ENCODE peak calls at places on chromosomes 16 and 17, in four cellular contexts. One of them, this sample, is unnamed.
A peak's percentile ranks its signal among the peaks of the same experiment; 100 is the strongest.

GRCh38 chr16:25626172-25626571 is 65.6 kb upstream of the HS3ST4 start:
- DNase-seq in ovary: no peak
- DNase-seq in H1: no peak
- DNase-seq in IMR-90: no peak
- DNase-seq in this sample: no peak

GRCh38 chr16:23491490-23492391 is 18.6 kb downstream of the GGA2 start:
- DNase-seq in H1: no peak
- DNase-seq in ovary: no peak
- DNase-seq in IMR-90: peak; percentile 16
- DNase-seq in this sample: peak; percentile 70

GRCh38 chr17:50953831-50954601 is 87.9 kb upstream of the TOB1 start:
- DNase-seq in IMR-90: peak; percentile 82
- DNase-seq in H1: no peak
- DNase-seq in ovary: peak; percentile 65
- DNase-seq in this sample: no peak

GRCh38 chr16:86016201-86016965 is 117.4 kb downstream of the IRF8 start:
- DNase-seq in H1: peak; percentile 55
- DNase-seq in IMR-90: peak; percentile 70
- DNase-seq in ovary: peak; percentile 26
- DNase-seq in this sample: peak; percentile 75

GRCh38 chr16:49333268-49333597 is 40.4 kb upstream of the C16orf78 start:
- DNase-seq in ovary: no peak
- DNase-seq in IMR-90: no peak
- DNase-seq in H1: no peak
- DNase-seq in this sample: no peak

GRCh38 chr17:35373984-35374765 is 754 bp upstream of the SLFN11 start:
- DNase-seq in ovary: peak; percentile 77
- DNase-seq in H1: peak; percentile 62
- DNase-seq in IMR-90: peak; percentile 55
- DNase-seq in this sample: peak; percentile 14

GRCh38 chr16:48491517-48491916 is 106.3 kb upstream of the SIAH1 start:
- DNase-seq in IMR-90: peak; percentile 35
- DNase-seq in H1: no peak
- DNase-seq in ovary: no peak
- DNase-seq in this sample: no peak

GRCh38 chr17:27290916-27291598 is 2.9 kb upstream of the WSB1 start:
- DNase-seq in IMR-90: no peak
- DNase-seq in H1: no peak
- DNase-seq in ovary: no peak
- DNase-seq in this sample: no peak

GRCh38 chr17:80036715-80037477 is 454 bp downstream of the CCDC40 start:
- DNase-seq in H1: peak; percentile 85
- DNase-seq in IMR-90: no peak
- DNase-seq in ovary: no peak
- DNase-seq in this sample: peak; percentile 52

GRCh38 chr17:51322390-51323029 is 62.2 kb downstream of the UTP18 start:
- DNase-seq in ovary: no peak
- DNase-seq in IMR-90: peak; percentile 7
- DNase-seq in H1: no peak
- DNase-seq in this sample: no peak

GRCh38 chr17:9350083-9350482 is 225.5 kb downstream of the STX8 start:
- DNase-seq in IMR-90: peak; percentile 98
- DNase-seq in H1: no peak
- DNase-seq in ovary: no peak
- DNase-seq in this sample: peak; percentile 67

GRCh38 chr17:78129385-78130079 is 977 bp upstream of the TMC6 start:
- DNase-seq in H1: no peak
- DNase-seq in IMR-90: no peak
- DNase-seq in ovary: no peak
- DNase-seq in this sample: no peak

GRCh38 chr17:10141436-10141835 is 57.0 kb downstream of the GAS7 start:
- DNase-seq in ovary: no peak
- DNase-seq in H1: no peak
- DNase-seq in IMR-90: no peak
- DNase-seq in this sample: no peak

GRCh38 chr17:7328840-7329359 is at the start of gene NEURL4:
- DNase-seq in IMR-90: no peak
- DNase-seq in H1: no peak
- DNase-seq in ovary: no peak
- DNase-seq in this sample: no peak

GRCh38 chr16:79155904-79156303 is 444.6 kb downstream of the MAF start:
- DNase-seq in ovary: no peak
- DNase-seq in H1: no peak
- DNase-seq in IMR-90: no peak
- DNase-seq in this sample: no peak

GRCh38 chr16:77070683-77071082 is 120.3 kb upstream of the MON1B start:
- DNase-seq in IMR-90: no peak
- DNase-seq in ovary: no peak
- DNase-seq in H1: no peak
- DNase-seq in this sample: no peak

GRCh38 chr16:30900588-30900987 is 4.2 kb downstream of the CTF1 start:
- DNase-seq in H1: no peak
- DNase-seq in IMR-90: no peak
- DNase-seq in ovary: no peak
- DNase-seq in this sample: no peak

GRCh38 chr17:66684256-66684655 is 150.7 kb upstream of the CACNG5 start:
- DNase-seq in IMR-90: peak; percentile 32
- DNase-seq in ovary: no peak
- DNase-seq in H1: no peak
- DNase-seq in this sample: no peak

GRCh38 chr17:17824119-17824779 is 12.5 kb downstream of the SREBF1 start:
- DNase-seq in ovary: peak; percentile 63
- DNase-seq in IMR-90: no peak
- DNase-seq in H1: peak; percentile 68
- DNase-seq in this sample: no peak

GRCh38 chr17:17823433-17824118 is 13.2 kb downstream of the SREBF1 start:
- DNase-seq in IMR-90: peak; percentile 61
- DNase-seq in H1: peak; percentile 93
- DNase-seq in ovary: peak; percentile 87
- DNase-seq in this sample: peak; percentile 100

GRCh38 chr17:72304859-72305258 is 184.0 kb downstream of the SOX9 start:
- DNase-seq in IMR-90: no peak
- DNase-seq in H1: no peak
- DNase-seq in ovary: no peak
- DNase-seq in this sample: no peak

GRCh38 chr17:42002792-42003301 is 14.4 kb downstream of the DNAJC7 start:
- DNase-seq in IMR-90: peak; percentile 56
- DNase-seq in ovary: no peak
- DNase-seq in H1: no peak
- DNase-seq in this sample: no peak

GRCh38 chr17:49494937-49495841 is at the start of gene NGFR:
- DNase-seq in H1: peak; percentile 79
- DNase-seq in IMR-90: peak; percentile 13
- DNase-seq in ovary: peak; percentile 60
- DNase-seq in this sample: no peak
- TF ChIP-seq POLR2A in H1: peak; percentile 61
- TF ChIP-seq POLR2A in IMR-90: no peak
- TF ChIP-seq POLR2A in ovary: peak; percentile 47
- TF ChIP-seq POLR2A in this sample: peak; percentile 54

DNA sequence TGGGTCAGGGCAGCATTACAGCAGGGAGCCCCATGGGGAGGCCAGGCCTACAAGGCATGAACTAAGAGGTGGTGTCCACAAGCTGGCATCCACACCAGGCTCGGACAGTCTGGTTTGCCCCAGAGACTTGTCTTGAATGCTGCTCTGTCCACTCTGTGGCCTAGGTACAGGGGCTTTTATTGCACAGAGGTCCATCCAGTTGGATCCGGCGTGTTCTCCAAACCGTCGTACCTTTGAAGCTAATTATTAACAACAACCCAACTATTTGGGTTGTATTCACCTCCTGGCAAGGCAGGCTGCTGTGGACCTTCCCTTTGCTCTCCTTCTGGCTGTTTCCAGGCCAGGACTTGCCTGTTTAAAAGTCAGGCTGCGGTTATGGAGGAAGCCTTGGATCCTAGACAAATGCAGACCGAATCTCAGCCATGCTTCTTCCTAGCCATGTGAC is 123.4 kb downstream of the CLEC16A start:
- DNase-seq in H1: no peak
- DNase-seq in ovary: no peak
- DNase-seq in IMR-90: no peak
- DNase-seq in this sample: no peak
- TF ChIP-seq POLR2A in H1: no peak
- TF ChIP-seq POLR2A in ovary: no peak
- TF ChIP-seq POLR2A in IMR-90: no peak
- TF ChIP-seq POLR2A in this sample: no peak

DNA sequence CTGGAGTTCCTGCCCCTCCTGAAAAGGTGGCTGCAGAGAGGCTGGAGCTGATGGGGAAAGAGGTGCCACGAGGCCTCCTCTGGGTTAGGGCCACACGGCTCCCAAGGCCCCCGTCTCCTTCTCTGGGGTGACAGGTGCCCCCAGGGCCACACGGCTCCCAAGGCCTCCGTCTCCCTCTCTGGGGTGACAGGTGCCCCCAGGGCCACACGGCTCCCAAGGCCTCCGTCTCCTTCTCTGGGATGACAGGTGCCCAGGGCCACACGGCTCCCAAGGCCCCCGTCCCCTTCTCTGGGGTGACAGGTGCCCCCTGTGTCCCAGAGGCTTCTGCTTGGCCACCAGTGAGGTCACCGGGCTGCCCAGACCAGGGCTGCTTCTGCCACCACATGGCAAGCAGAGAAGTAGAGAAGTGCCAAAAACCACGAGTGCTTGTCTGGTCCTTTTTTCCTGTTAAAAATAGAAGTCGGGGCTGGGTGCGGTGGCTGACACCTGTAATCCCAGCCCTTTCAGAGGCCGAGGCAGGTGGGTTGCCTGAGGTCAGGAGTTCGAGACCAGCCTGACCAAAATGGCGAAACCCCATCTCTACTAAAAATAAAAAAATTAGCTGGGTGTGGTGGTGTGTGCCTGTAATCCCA is 4.1 kb downstream of the CAPN15 start:
- DNase-seq in H1: no peak
- DNase-seq in ovary: no peak
- DNase-seq in IMR-90: no peak
- DNase-seq in this sample: no peak
- TF ChIP-seq POLR2A in H1: no peak
- TF ChIP-seq POLR2A in ovary: no peak
- TF ChIP-seq POLR2A in IMR-90: no peak
- TF ChIP-seq POLR2A in this sample: no peak

DNA sequence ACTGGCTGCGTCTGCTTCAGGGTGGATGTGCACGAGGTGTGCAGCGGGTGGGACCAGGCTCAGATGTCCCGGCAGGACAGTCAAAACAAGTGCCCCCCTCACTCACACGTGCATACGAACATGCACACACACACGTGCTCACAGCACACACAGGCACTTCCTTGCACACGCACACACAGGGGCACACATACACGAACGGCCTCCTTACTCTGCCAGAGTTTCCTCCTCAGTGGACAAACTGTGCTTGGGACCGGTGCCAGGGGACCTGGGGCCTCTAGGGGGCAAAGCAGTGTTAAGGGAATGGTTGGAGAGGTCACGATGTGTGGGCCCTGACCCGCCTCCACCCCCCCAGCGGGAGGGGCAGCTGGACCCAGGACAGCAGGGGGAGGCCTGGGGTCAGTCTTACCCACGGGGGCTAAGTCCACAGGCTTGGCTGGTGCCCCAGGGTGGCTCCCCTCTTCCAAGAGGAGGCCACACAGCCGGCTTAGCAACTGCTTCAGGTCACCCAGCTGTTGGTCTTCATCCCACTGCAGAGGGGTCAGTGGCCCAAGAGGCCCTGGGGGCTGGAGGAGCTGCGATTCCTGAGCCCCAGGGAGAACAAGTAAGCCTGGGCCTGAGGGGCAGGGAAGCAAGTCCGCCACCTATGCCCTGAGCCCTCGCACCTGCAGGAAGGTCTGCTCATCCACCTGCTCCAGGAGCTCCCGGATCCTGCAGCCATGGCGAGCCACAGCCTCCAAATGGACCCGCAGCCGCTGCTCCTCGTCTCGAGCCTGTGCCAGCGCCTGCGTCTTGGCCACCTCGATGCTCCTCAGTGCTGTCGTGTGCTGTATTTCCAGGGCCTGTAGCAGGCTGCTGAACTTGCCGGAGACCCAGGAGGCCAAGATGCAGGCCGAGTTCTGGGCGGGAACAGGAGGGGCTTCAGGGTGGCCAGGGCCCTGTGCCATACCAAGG is 4.9 kb downstream of the TRIM65 start:
- DNase-seq in IMR-90: no peak
- DNase-seq in ovary: peak; percentile 47
- DNase-seq in H1: no peak
- DNase-seq in this sample: no peak
- TF ChIP-seq POLR2A in IMR-90: no peak
- TF ChIP-seq POLR2A in ovary: no peak
- TF ChIP-seq POLR2A in H1: no peak
- TF ChIP-seq POLR2A in this sample: no peak

GRCh38 chr16:1778200-1779179 is 3.9 kb downstream of the SPSB3 start:
- DNase-seq in IMR-90: no peak
- DNase-seq in H1: peak; percentile 43
- DNase-seq in ovary: peak; percentile 28
- DNase-seq in this sample: no peak

GRCh38 chr16:1780677-1781072 is 1.7 kb downstream of the SPSB3 start:
- DNase-seq in IMR-90: no peak
- DNase-seq in H1: no peak
- DNase-seq in ovary: no peak
- DNase-seq in this sample: no peak

GRCh38 chr16:1779234-1779701 is 3.1 kb downstream of the SPSB3 start:
- DNase-seq in ovary: no peak
- DNase-seq in H1: no peak
- DNase-seq in IMR-90: no peak
- DNase-seq in this sample: no peak

GRCh38 chr16:1781254-1781653 is 1.1 kb downstream of the SPSB3 start:
- DNase-seq in H1: no peak
- DNase-seq in IMR-90: no peak
- DNase-seq in ovary: peak; percentile 41
- DNase-seq in this sample: no peak

GRCh38 chr16:1779741-1780676 is 2.4 kb downstream of the SPSB3 start:
- DNase-seq in IMR-90: no peak
- DNase-seq in H1: no peak
- DNase-seq in ovary: peak; percentile 43
- DNase-seq in this sample: no peak
- TF ChIP-seq POLR2A in IMR-90: no peak
- TF ChIP-seq POLR2A in H1: peak; percentile 27
- TF ChIP-seq POLR2A in ovary: no peak
- TF ChIP-seq POLR2A in this sample: no peak